ENCODE peak calls at places on chromosomes 7 and 10, in eight cellular contexts. Z is amygdala; W is T-helper 1 cell; T is activated T-cell treated with anti-CD3 and anti-CD28 coated beads for 24 hours; P is activated naive CD8-positive, alpha-beta T cell treated with anti-CD3 and anti-CD28 coated beads, Interleukin-2, amount 10 ng/mL, durations not matched to agents 7 days and 5 days; J is left colon; H is AG10803; S is T47D. G is an unnamed sample.

GRCh38 chr7:108973075-108973474 is 403.4 kb downstream of the DNAJB9 start:
- DNase-seq in Z (no peak), W (no peak), T (no peak), P (no peak), J (no peak), H (no peak), S (no peak), G (no peak)

GRCh38 chr7:95577137-95577536 is 19.2 kb downstream of the PDK4 start:
- DNase-seq in Z (no peak), W (no peak), T (no peak), P (no peak), J (no peak), H (no peak), S (no peak), G (no peak)

GRCh38 chr10:8034666-8035640 is 19.5 kb upstream of the GATA3 start:
- DNase-seq in Z (no peak), W (no peak), T (no peak), P (peak; percentile 49), J (no peak), H (no peak), S (no peak), G (no peak)

GRCh38 chr7:120033114-120033513 is 239.9 kb upstream of the KCND2 start:
- DNase-seq in Z (no peak), W (no peak), T (no peak), P (no peak), J (no peak), H (no peak), S (no peak), G (no peak)

GRCh38 chr10:110556993-110557601 is 10.4 kb upstream of the SMC3 start:
- DNase-seq in Z (no peak), W (peak; percentile 38), T (peak; percentile 65), P (peak; percentile 51), J (peak; percentile 65), H (peak; percentile 63), S (no peak), G (peak; percentile 52)

GRCh38 chr10:22321831-22322662 is 1.1 kb downstream of the BMI1 start:
- DNase-seq in Z (no peak), W (peak; percentile 49), T (no peak), P (peak; percentile 56), J (peak; percentile 34), H (no peak), S (no peak), G (no peak)

GRCh38 chr10:95333997-95334792 is 43.4 kb upstream of the PDLIM1 start:
- DNase-seq in Z (no peak), W (no peak), T (no peak), P (no peak), J (peak; percentile 42), H (peak; percentile 87), S (no peak), G (no peak)

GRCh38 chr7:29163854-29164253 is 17.5 kb upstream of the CPVL start:
- DNase-seq in Z (no peak), W (no peak), T (no peak), P (no peak), J (no peak), H (no peak), S (no peak), G (no peak)

GRCh38 chr10:52216852-52217251 is 97.2 kb upstream of the DKK1 start:
- DNase-seq in Z (no peak), W (no peak), T (no peak), P (no peak), J (no peak), H (peak; percentile 81), S (no peak), G (no peak)

GRCh38 chr10:9762966-9763656 is 1254.6 kb upstream of the CELF2 start:
- DNase-seq in Z (no peak), W (no peak), T (no peak), P (no peak), J (no peak), H (peak; percentile 89), S (no peak), G (no peak)

GRCh38 chr7:106466867-106467266 is 182.1 kb upstream of the NAMPT start:
- DNase-seq in Z (no peak), W (no peak), T (no peak), P (no peak), J (no peak), H (no peak), S (no peak), G (no peak)

GRCh38 chr10:89283174-89283987 is 18.5 kb upstream of the IFIT2 start:
- DNase-seq in Z (no peak), W (no peak), T (no peak), P (no peak), J (no peak), H (peak; percentile 61), S (no peak), G (no peak)

GRCh38 chr7:45893374-45893995 is 5.2 kb downstream of the IGFBP1 start:
- DNase-seq in Z (no peak), W (no peak), T (no peak), P (no peak), J (no peak), H (no peak), S (no peak), G (no peak)

G was measured in T follicular helper cell.